ENCODE peak calls at places on chromosomes 1 and 21, in five cellular contexts. N, J, V, D and T are unnamed samples.

GRCh38 chr21:28447453-28447852 is 545.2 kb downstream of the LTN1 start:
- DNase-seq in J (no peak), N (no peak), D (no peak), V (no peak), T (no peak)

GRCh38 chr1:99429754-99430153 is 165.5 kb downstream of the PLPPR4 start:
- DNase-seq in D (no peak), V (no peak), N (no peak), J (no peak), T (no peak)

GRCh38 chr1:181396171-181396670 is 87.1 kb upstream of the CACNA1E start:
- DNase-seq in J (no peak), D (no peak), N (no peak), V (no peak), T (no peak)

GRCh38 chr1:207079706-207080246 is 8.9 kb upstream of the C4BPB start:
- DNase-seq in D (no peak), J (peak), N (no peak), V (no peak), T (peak)

GRCh38 chr1:59290173-59290954 is 6.5 kb upstream of the FGGY start:
- DNase-seq in V (no peak), N (no peak), J (peak), D (peak), T (peak)

GRCh38 chr1:60427701-60428100 is 354.1 kb upstream of the C1orf87 start:
- DNase-seq in V (no peak), N (no peak), D (no peak), J (no peak), T (no peak)

GRCh38 chr1:183365676-183366075 is 52.5 kb downstream of the NMNAT2 start:
- DNase-seq in N (no peak), J (peak), V (no peak), D (peak), T (peak)

GRCh38 chr1:71577451-71578131 is 496.8 kb upstream of the ZRANB2 start:
- DNase-seq in J (no peak), V (no peak), N (no peak), D (no peak), T (no peak)

GRCh38 chr21:32114434-32115063 is 164.3 kb downstream of the MIS18A start:
- DNase-seq in D (no peak), V (no peak), N (no peak), J (no peak), T (no peak)

GRCh38 chr1:206723500-206724472 is 39.1 kb downstream of the MAPKAPK2 start:
- DNase-seq in J (peak), D (peak), V (no peak), N (no peak), T (peak)

GRCh38 chr1:200090252-200091159 is 63.0 kb downstream of the NR5A2 start:
- DNase-seq in D (peak), N (no peak), J (peak), V (no peak), T (peak)

GRCh38 chr1:185408675-185409270 is 91.7 kb upstream of the IVNS1ABP start:
- DNase-seq in J (peak), V (no peak), D (peak), N (no peak), T (peak)

GRCh38 chr1:232486454-232487202 is 143.3 kb downstream of the SIPA1L2 start:
- DNase-seq in J (no peak), N (no peak), D (no peak), V (no peak), T (peak)

GRCh38 chr1:41416552-41417334 is 55.5 kb downstream of the FOXO6 start:
- DNase-seq in N (peak), D (peak), J (peak), V (peak), T (peak)